ENCODE peak calls at places on chromosome 11, in ten cellular contexts. S is activated CD8-positive, alpha-beta memory T cell treated with anti-CD3 and anti-CD28 coated beads, Interleukin-2, amount 50 U/mL, for 48 hours; E is heart right ventricle; G is GM10248; R is cardiac septum; D is AG04450; B is stimulated activated CD4-positive, alpha-beta T cell treated with anti-CD3 and anti-CD28 coated beads, Interleukin-4, amount 100 ng/mL, for 48 hours; Y is stimulated activated naive CD8-positive, alpha-beta T cell treated with anti-CD3 and anti-CD28 coated beads, Interleukin-15, Interleukin-2, amounts not matched to agents 100 U/mL and 50 U/mL, for 24 hours; Z is T-helper 2 cell; N is choroid plexus epithelial cell. J is an unnamed sample.

GRCh38 chr11:57646756-57647303 is 2.9 kb downstream of the YPEL4 start:
- DNase-seq in S (no peak), E (no peak), G (no peak), R (no peak), D (no peak), B (no peak), Y (no peak), Z (no peak), N (no peak), J (peak)

GRCh38 chr11:86431258-86431657 is 56.6 kb downstream of the CCDC81 start:
- DNase-seq in S (no peak), E (no peak), G (no peak), R (no peak), D (no peak), B (no peak), Y (no peak), Z (peak), N (no peak), J (no peak)

GRCh38 chr11:76935030-76935429 is 74.3 kb downstream of the ACER3 start:
- DNase-seq in S (no peak), E (no peak), G (no peak), R (no peak), D (no peak), B (no peak), Y (no peak), Z (no peak), N (peak), J (peak)

GRCh38 chr11:1888811-1889526 is 2.7 kb downstream of the PRR33 start:
- DNase-seq in S (peak), E (peak), G (no peak), R (no peak), D (no peak), B (peak), Y (peak), Z (peak), N (no peak), J (no peak)

GRCh38 chr11:25163421-25163820 is 666.6 kb downstream of the LUZP2 start:
- DNase-seq in S (no peak), E (no peak), G (no peak), R (no peak), D (no peak), B (no peak), Y (no peak), Z (no peak), N (peak), J (no peak)

GRCh38 chr11:128336203-128336602 is 251.2 kb downstream of the ETS1 start:
- DNase-seq in S (no peak), E (peak), G (no peak), R (peak), D (no peak), B (no peak), Y (no peak), Z (no peak), N (peak), J (peak)

GRCh38 chr11:22558638-22559037 is 67.0 kb downstream of the FANCF start:
- DNase-seq in S (no peak), E (no peak), G (no peak), R (no peak), D (no peak), B (no peak), Y (no peak), Z (no peak), N (peak), J (peak)

GRCh38 chr11:13701506-13701905 is 33.0 kb downstream of the FAR1 start:
- DNase-seq in S (no peak), E (no peak), G (no peak), R (no peak), D (no peak), B (no peak), Y (no peak), Z (no peak), N (no peak), J (no peak)

GRCh38 chr11:90805172-90805571 is 582.3 kb upstream of the CHORDC1 start:
- DNase-seq in S (no peak), E (no peak), G (no peak), R (no peak), D (no peak), B (no peak), Y (no peak), Z (no peak), N (peak), J (no peak)

GRCh38 chr11:83044958-83045712 is 26.6 kb downstream of the RAB30 start:
- DNase-seq in S (no peak), E (no peak), G (peak), R (no peak), D (peak), B (no peak), Y (no peak), Z (peak), N (peak), J (peak)

GRCh38 chr11:45606514-45607024 is 58.9 kb downstream of the CHST1 start:
- DNase-seq in S (no peak), E (no peak), G (no peak), R (no peak), D (no peak), B (no peak), Y (no peak), Z (no peak), N (no peak), J (no peak)

GRCh38 chr11:110490886-110491285 is 61.1 kb downstream of the FDX1 start:
- DNase-seq in S (no peak), E (no peak), G (no peak), R (no peak), D (no peak), B (no peak), Y (no peak), Z (peak), N (peak), J (peak)

GRCh38 chr11:75270896-75271415 is 30.4 kb downstream of the TPBGL start:
- DNase-seq in S (no peak), E (no peak), G (no peak), R (no peak), D (no peak), B (no peak), Y (no peak), Z (peak), N (peak), J (peak)

GRCh38 chr11:122803306-122803705 is 35.0 kb upstream of the CRTAM start:
- DNase-seq in S (no peak), E (no peak), G (no peak), R (no peak), D (peak), B (no peak), Y (no peak), Z (no peak), N (peak), J (peak)

GRCh38 chr11:64536396-64536935 is 54.6 kb upstream of the SLC22A12 start:
- DNase-seq in S (no peak), E (no peak), G (no peak), R (peak), D (no peak), B (no peak), Y (no peak), Z (no peak), N (peak), J (peak)

GRCh38 chr11:4098026-4098621 is 3.5 kb downstream of the RRM1 start:
- DNase-seq in S (no peak), E (no peak), G (no peak), R (no peak), D (no peak), B (no peak), Y (no peak), Z (no peak), N (no peak), J (no peak)

GRCh38 chr11:64343740-64344133 is 3.7 kb downstream of the CCDC88B start:
- DNase-seq in S (no peak), E (no peak), G (no peak), R (no peak), D (no peak), B (no peak), Y (peak), Z (no peak), N (no peak), J (no peak)

GRCh38 chr11:118634435-118635236 is 27.2 kb downstream of the PHLDB1 start:
- DNase-seq in S (no peak), E (peak), G (no peak), R (peak), D (no peak), B (no peak), Y (no peak), Z (no peak), N (peak), J (no peak)